ENCODE peak calls at places on chromosomes 5 and 9, in ten cellular contexts. N is psoas muscle, U is lung, Z is astrocyte, C is Calu3, V is GM20000, I is neural crest cell, O is fibroblast of pulmonary artery, X is GM13976, M is left ventricle myocardium inferior. G is an unnamed sample.

GRCh38 chr5:133702773-133703770 is 90.7 kb upstream of the FSTL4 start:
- DNase-seq in C (no peak), I (no peak), X (no peak), N (no peak), V (no peak), O (no peak), Z (no peak), U (no peak), M (no peak), G (no peak)

GRCh38 chr5:6427689-6428088 is 21.0 kb upstream of the UBE2QL1 start:
- DNase-seq in M (no peak), U (no peak), V (no peak), X (no peak), I (no peak), Z (no peak), O (no peak), C (no peak), N (no peak), G (no peak)

GRCh38 chr5:55919625-55920024 is 68.5 kb downstream of the IL31RA start:
- DNase-seq in I (no peak), N (no peak), Z (no peak), U (peak), X (peak), M (no peak), V (no peak), O (no peak), C (no peak), G (no peak)

GRCh38 chr5:40224421-40224820 is 455.3 kb upstream of the PTGER4 start:
- DNase-seq in I (no peak), C (no peak), Z (peak), U (no peak), O (no peak), N (no peak), M (no peak), V (no peak), X (no peak), G (no peak)

GRCh38 chr5:142499591-142500384 is 175.0 kb upstream of the SPRY4 start:
- DNase-seq in Z (peak), X (no peak), U (no peak), C (peak), N (no peak), V (no peak), I (no peak), M (no peak), O (no peak), G (no peak)

GRCh38 chr5:103502651-103503050 is 59.9 kb downstream of the NUDT12 start:
- DNase-seq in N (no peak), X (no peak), C (no peak), M (no peak), V (no peak), O (no peak), I (no peak), U (no peak), Z (no peak), G (no peak)

GRCh38 chr9:33408087-33408486 is 5.7 kb upstream of the AQP7 start:
- DNase-seq in N (no peak), Z (no peak), I (no peak), U (no peak), M (no peak), X (no peak), O (no peak), V (no peak), C (no peak), G (no peak)

GRCh38 chr5:175688352-175689146 is 30.7 kb downstream of the HRH2 start:
- DNase-seq in V (no peak), C (no peak), M (no peak), Z (no peak), N (no peak), O (no peak), U (no peak), I (no peak), X (no peak), G (no peak)

GRCh38 chr5:158958048-158958994 is 141.4 kb downstream of the EBF1 start:
- DNase-seq in U (no peak), O (peak), I (no peak), M (no peak), C (no peak), X (no peak), N (no peak), V (peak), Z (no peak), G (no peak)

GRCh38 chr5:173324115-173325001 is 3.9 kb downstream of the STC2 start:
- DNase-seq in V (peak), N (peak), X (peak), U (peak), Z (peak), O (peak), M (peak), C (no peak), I (no peak), G (no peak)

GRCh38 chr5:96881511-96882115 is 5.3 kb downstream of the ERAP2 start:
- DNase-seq in C (no peak), I (no peak), O (peak), N (no peak), Z (peak), U (no peak), X (no peak), M (no peak), V (no peak), G (no peak)

GRCh38 chr9:4762889-4763521 is 22.0 kb upstream of the AK3 start:
- DNase-seq in N (no peak), Z (no peak), O (peak), V (peak), I (peak), U (peak), C (no peak), M (no peak), X (peak), G (no peak)

GRCh38 chr5:66144799-66145390 is 795 bp downstream of the SREK1 start:
- DNase-seq in Z (peak), V (no peak), C (no peak), N (no peak), I (no peak), X (peak), M (no peak), U (no peak), O (no peak), G (peak)

GRCh38 chr5:178331491-178331981 is 98.9 kb upstream of the PHYKPL start:
- DNase-seq in Z (no peak), N (peak), U (peak), O (peak), I (no peak), M (peak), X (no peak), V (no peak), C (no peak), G (no peak)

GRCh38 chr9:116327702-116328440 is 174.3 kb downstream of the PAPPA start:
- DNase-seq in Z (peak), N (no peak), O (peak), C (no peak), V (no peak), X (no peak), I (no peak), M (no peak), U (no peak), G (no peak)

GRCh38 chr5:94184870-94185269 is 433.5 kb downstream of the KIAA0825 start:
- DNase-seq in X (no peak), O (no peak), C (no peak), V (no peak), N (no peak), Z (no peak), U (no peak), M (no peak), I (no peak), G (no peak)

GRCh38 chr9:16001856-16002255 is 449.0 kb downstream of the CCDC171 start:
- DNase-seq in I (no peak), V (no peak), X (no peak), N (no peak), U (no peak), C (no peak), Z (peak), M (no peak), O (peak), G (no peak)

GRCh38 chr9:34520096-34520495 is 2.7 kb downstream of the ENHO start:
- DNase-seq in Z (no peak), I (no peak), V (no peak), N (no peak), C (no peak), M (no peak), O (no peak), U (no peak), X (no peak), G (no peak)

GRCh38 chr5:180519098-180519497 is 24.9 kb downstream of the CNOT6 start:
- DNase-seq in I (no peak), V (no peak), O (peak), N (no peak), M (no peak), U (no peak), X (no peak), C (no peak), Z (peak), G (no peak)

GRCh38 chr5:36535390-36535789 is 71.0 kb upstream of the SLC1A3 start:
- DNase-seq in C (no peak), U (no peak), V (no peak), X (no peak), O (no peak), N (peak), M (peak), I (no peak), Z (no peak), G (no peak)

GRCh38 chr9:75909776-75910175 is 19.3 kb downstream of the PCSK5 start:
- DNase-seq in O (no peak), X (no peak), C (no peak), Z (peak), U (no peak), M (no peak), N (no peak), V (no peak), I (no peak), G (no peak)

GRCh38 chr5:1594336-1595106 is 70.8 kb upstream of the LPCAT1 start:
- DNase-seq in Z (no peak), I (peak), N (peak), M (peak), U (peak), V (peak), O (peak), X (peak), C (peak), G (peak)
- TF ChIP-seq CTCF in Z (no peak), I (peak), N (no peak), M (peak), U (peak), V (peak), O (peak), X (peak), C (peak), G (no peak)

DNA sequence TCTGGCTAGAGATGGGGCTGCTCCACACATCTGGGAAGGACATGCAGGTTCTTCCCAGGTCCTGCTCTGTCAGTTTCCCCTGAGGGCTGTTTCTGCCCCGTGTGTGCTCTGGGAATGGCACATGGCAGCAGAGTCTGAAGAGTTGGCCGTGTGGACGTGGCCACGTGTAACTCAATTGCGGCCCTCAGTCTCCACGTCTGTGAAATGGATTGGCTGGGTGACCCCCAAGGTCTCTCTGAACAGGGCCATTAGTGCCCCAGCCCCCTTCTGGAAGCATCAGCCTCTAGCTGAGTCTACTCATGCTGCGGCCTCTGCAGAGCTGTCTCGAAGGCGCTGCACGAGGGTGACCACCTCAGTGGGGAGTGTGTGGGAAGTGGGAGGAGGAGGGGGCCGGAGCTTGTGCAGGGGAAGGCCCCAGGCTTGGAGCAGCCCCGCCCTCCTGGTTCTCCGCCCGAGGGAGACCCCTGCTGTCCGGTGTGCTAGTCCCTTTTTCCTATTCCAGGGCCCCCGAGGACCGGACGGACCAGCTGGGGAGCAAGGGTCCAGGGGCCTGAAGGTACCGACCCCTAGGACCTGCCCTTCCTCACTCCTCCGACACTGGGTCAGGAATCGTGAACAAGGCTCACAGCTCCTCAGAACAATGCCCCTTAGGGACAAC is 58.9 kb upstream of the ORM1 start:
- DNase-seq in Z (no peak), V (no peak), C (peak), U (no peak), N (no peak), O (no peak), I (peak), M (no peak), X (no peak), G (no peak)
- TF ChIP-seq CTCF in Z (no peak), V (no peak), C (no peak), U (no peak), N (no peak), O (no peak), I (peak), M (peak), X (no peak), G (no peak)

GRCh38 chr5:167393328-167393727 is 898.1 kb upstream of the WWC1 start:
- DNase-seq in I (no peak), X (no peak), U (no peak), O (no peak), C (no peak), N (no peak), Z (no peak), V (no peak), M (no peak), G (no peak)

GRCh38 chr5:167392252-167392651 is 899.2 kb upstream of the WWC1 start:
- DNase-seq in V (no peak), O (no peak), M (no peak), X (no peak), N (no peak), Z (no peak), C (no peak), I (no peak), U (no peak), G (no peak)

GRCh38 chr5:167389537-167389936 is 901.9 kb upstream of the WWC1 start:
- DNase-seq in M (no peak), O (no peak), V (no peak), U (no peak), X (no peak), N (no peak), I (no peak), Z (peak), C (no peak), G (no peak)
- TF ChIP-seq CTCF in M (no peak), O (no peak), V (no peak), U (no peak), X (no peak), N (no peak), I (no peak), Z (no peak), C (no peak), G (no peak)

GRCh38 chr5:141360685-141361084 is 891 bp downstream of the PCDHGB2 start:
- DNase-seq in X (no peak), V (no peak), Z (no peak), I (no peak), M (no peak), N (no peak), U (no peak), O (no peak), C (no peak), G (no peak)

GRCh38 chr5:141362719-141363118 is 1.2 kb upstream of the PCDHGA5 start:
- DNase-seq in M (no peak), O (no peak), U (no peak), Z (no peak), I (no peak), N (no peak), C (no peak), X (no peak), V (no peak), G (no peak)

GRCh38 chr5:141356950-141357349 is 2.1 kb downstream of the PCDHGA4 start:
- DNase-seq in X (no peak), C (no peak), N (no peak), U (no peak), M (no peak), Z (no peak), V (no peak), O (no peak), I (no peak), G (no peak)

GRCh38 chr5:141356133-141356532 is 1.3 kb downstream of the PCDHGA4 start:
- DNase-seq in N (no peak), V (no peak), X (no peak), O (no peak), M (no peak), C (no peak), Z (no peak), U (no peak), I (no peak), G (no peak)

DNA sequence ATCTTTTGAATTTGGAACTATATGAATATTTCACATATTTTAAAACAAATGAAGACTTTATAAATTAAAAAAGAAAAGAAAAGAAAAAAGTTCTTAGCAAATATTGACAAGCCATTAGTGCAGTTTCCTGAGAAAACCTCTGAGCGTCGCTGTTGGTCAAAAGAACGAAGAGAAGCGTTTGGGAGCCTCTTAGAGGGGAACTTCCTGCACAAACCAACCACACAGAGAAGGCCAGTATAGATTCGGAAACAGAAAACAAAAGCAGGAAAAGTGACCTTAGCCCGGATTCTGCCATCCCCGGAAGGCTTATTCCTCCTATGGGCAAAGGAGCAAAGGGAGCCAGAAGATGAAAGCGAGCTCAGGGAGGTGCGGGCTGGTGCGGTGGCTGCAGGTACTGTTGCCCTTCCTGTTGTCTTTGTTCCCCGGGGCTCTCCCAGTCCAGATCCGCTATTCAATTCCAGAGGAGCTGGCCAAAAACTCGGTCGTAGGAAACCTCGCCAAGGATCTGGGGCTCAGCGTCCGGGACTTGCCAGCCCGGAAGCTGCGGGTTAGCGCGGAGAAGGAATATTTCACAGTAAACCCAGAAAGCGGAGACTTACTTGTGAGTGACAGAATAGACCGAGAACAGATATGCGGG is at the start of gene PCDHGB2:
- DNase-seq in U (no peak), O (peak), Z (peak), M (no peak), C (no peak), X (peak), N (no peak), V (peak), I (no peak), G (no peak)
- TF ChIP-seq CTCF in U (no peak), O (peak), Z (peak), M (peak), C (no peak), X (no peak), N (peak), V (no peak), I (peak), G (no peak)

GRCh38 chr9:98990181-98990870 is 46.6 kb downstream of the COL15A1 start:
- DNase-seq in M (no peak), C (no peak), X (no peak), U (no peak), I (no peak), V (no peak), O (no peak), N (no peak), Z (no peak), G (no peak)

GRCh38 chr9:98992885-98993569 is 49.3 kb downstream of the COL15A1 start:
- DNase-seq in V (no peak), I (no peak), M (no peak), O (no peak), C (no peak), Z (no peak), X (no peak), U (no peak), N (no peak), G (no peak)

GRCh38 chr9:98991981-98992884 is 48.5 kb downstream of the COL15A1 start:
- DNase-seq in M (no peak), N (no peak), U (no peak), O (no peak), C (no peak), V (no peak), X (no peak), Z (no peak), I (no peak), G (no peak)

GRCh38 chr9:98986866-98987653 is 43.4 kb downstream of the COL15A1 start:
- DNase-seq in C (no peak), X (no peak), U (no peak), V (no peak), Z (no peak), O (no peak), N (no peak), I (no peak), M (no peak), G (no peak)

GRCh38 chr9:98989036-98990000 is 45.6 kb downstream of the COL15A1 start:
- DNase-seq in U (peak), V (no peak), N (peak), Z (peak), M (peak), I (no peak), X (no peak), C (no peak), O (peak), G (peak)
- TF ChIP-seq CTCF in U (no peak), V (no peak), N (no peak), Z (peak), M (peak), I (no peak), X (no peak), C (no peak), O (peak), G (no peak)

GRCh38 chr9:103522409-103522808 is 527.3 kb downstream of the CYLC2 start:
- DNase-seq in C (no peak), X (no peak), U (no peak), M (no peak), O (no peak), Z (no peak), I (no peak), N (no peak), V (no peak), G (no peak)
- TF ChIP-seq CTCF in C (no peak), X (no peak), U (no peak), M (no peak), O (no peak), Z (no peak), I (no peak), N (no peak), V (no peak), G (no peak)

DNA sequence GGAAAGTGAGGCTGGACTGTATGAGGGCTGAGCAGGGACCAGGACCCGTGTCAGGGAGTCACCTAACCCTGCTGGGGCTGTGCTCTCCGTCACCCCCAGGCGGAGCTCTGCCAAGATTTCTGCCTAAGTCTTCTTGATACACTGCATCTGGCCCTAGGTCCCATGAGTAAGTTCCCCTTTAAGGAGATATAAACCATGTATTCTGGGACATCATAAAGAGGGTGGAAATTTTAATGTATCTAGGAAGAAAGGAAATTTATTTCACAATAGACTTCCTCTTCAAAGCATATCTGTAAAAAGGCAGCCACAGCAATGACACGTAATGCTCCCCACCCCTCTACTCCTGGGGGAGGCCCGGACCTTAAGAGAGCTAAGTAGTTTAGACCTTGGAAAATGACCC is 183.4 kb downstream of the FBXL7 start:
- DNase-seq in U (no peak), M (no peak), I (no peak), Z (no peak), V (no peak), C (no peak), X (no peak), O (peak), N (no peak), G (no peak)
- TF ChIP-seq CTCF in U (no peak), M (peak), I (peak), Z (no peak), V (no peak), C (no peak), X (no peak), O (peak), N (no peak), G (no peak)

GRCh38 chr5:149002761-149003689 is 59.8 kb downstream of the SH3TC2 start:
- DNase-seq in C (no peak), X (no peak), M (no peak), U (no peak), Z (peak), O (peak), N (no peak), I (no peak), V (no peak), G (no peak)
- TF ChIP-seq CTCF in C (no peak), X (no peak), M (peak), U (no peak), Z (peak), O (peak), N (no peak), I (no peak), V (no peak), G (no peak)

GRCh38 chr9:123957168-123957721 is 27.3 kb upstream of the DENND1A start:
- DNase-seq in X (no peak), O (no peak), M (no peak), I (no peak), C (peak), N (no peak), V (no peak), U (no peak), Z (no peak), G (no peak)

GRCh38 chr9:123959787-123960186 is 29.9 kb upstream of the DENND1A start:
- DNase-seq in N (no peak), X (no peak), M (no peak), O (no peak), C (no peak), U (no peak), I (no peak), V (no peak), Z (no peak), G (no peak)

GRCh38 chr9:123960965-123961364 is 31.0 kb upstream of the DENND1A start:
- DNase-seq in O (no peak), C (no peak), I (no peak), U (no peak), X (no peak), M (no peak), N (no peak), V (no peak), Z (no peak), G (no peak)

GRCh38 chr9:123957731-123958130 is 27.8 kb upstream of the DENND1A start:
- DNase-seq in C (no peak), N (no peak), U (no peak), V (no peak), I (no peak), O (no peak), Z (no peak), X (no peak), M (no peak), G (no peak)

GRCh38 chr9:123960366-123960765 is 30.4 kb upstream of the DENND1A start:
- DNase-seq in U (no peak), O (no peak), M (no peak), C (no peak), X (no peak), Z (no peak), N (no peak), I (no peak), V (peak), G (no peak)
- TF ChIP-seq CTCF in U (no peak), O (no peak), M (no peak), C (no peak), X (no peak), Z (no peak), N (no peak), I (no peak), V (no peak), G (no peak)

G was measured in omental fat pad.